ENCODE peak calls at places on chromosomes 4 and X, in eight cellular contexts. F is DND-41, A is heart left ventricle, C is right lobe of liver, N is kidney epithelial cell, E is astrocyte of the spinal cord, V is GM12865, X is H1. Q is an unnamed sample.
A peak's percentile ranks its signal among the peaks of the same experiment; 100 is the strongest.

GRCh38 chrX:107836958-107837357 is 11.3 kb downstream of the MID2 start:
- DNase-seq in A (no peak), F (no peak), N (no peak), V (no peak), X (no peak), C (no peak), E (no peak), Q (no peak)

GRCh38 chr4:7760706-7761105 is 179.0 kb downstream of the AFAP1 start:
- DNase-seq in X (no peak), N (no peak), E (no peak), F (no peak), A (no peak), V (no peak), C (no peak), Q (no peak)

GRCh38 chrX:39886282-39886681 is 211.5 kb downstream of the BCOR start:
- DNase-seq in X (no peak), V (no peak), C (no peak), N (no peak), F (no peak), A (peak; percentile 40), E (no peak), Q (no peak)

GRCh38 chrX:24479924-24480722 is 15.0 kb downstream of the PDK3 start:
- DNase-seq in F (peak; percentile 80), C (no peak), E (no peak), N (no peak), X (no peak), A (no peak), V (peak; percentile 90), Q (no peak)

GRCh38 chr4:63589796-63590195 is 819.5 kb downstream of the TECRL start:
- DNase-seq in X (no peak), A (no peak), V (no peak), E (no peak), C (no peak), F (no peak), N (no peak), Q (no peak)

GRCh38 chrX:74492720-74493201 is 71.5 kb downstream of the SLC16A2 start:
- DNase-seq in X (peak; percentile 66), E (no peak), N (no peak), V (peak; percentile 32), F (peak; percentile 10), C (no peak), A (no peak), Q (no peak)

GRCh38 chrX:40868868-40869267 is 133.5 kb upstream of the MED14 start:
- DNase-seq in E (no peak), F (no peak), N (no peak), C (no peak), X (no peak), V (no peak), A (no peak), Q (no peak)

GRCh38 chr4:102439835-102440234 is 61.3 kb upstream of the NFKB1 start:
- DNase-seq in F (no peak), E (peak; percentile 49), V (no peak), C (no peak), X (no peak), N (no peak), A (no peak), Q (peak; percentile 59)

GRCh38 chr4:38190717-38191178 is 230.6 kb downstream of the PTTG2 start:
- DNase-seq in V (no peak), X (no peak), F (no peak), C (no peak), A (peak; percentile 74), E (peak; percentile 74), N (peak; percentile 74), Q (peak; percentile 20)

GRCh38 chrX:148928803-148929202 is 428.4 kb downstream of the AFF2 start:
- DNase-seq in V (no peak), F (no peak), C (no peak), N (peak; percentile 2), E (peak; percentile 36), A (no peak), X (no peak), Q (no peak)

DNA sequence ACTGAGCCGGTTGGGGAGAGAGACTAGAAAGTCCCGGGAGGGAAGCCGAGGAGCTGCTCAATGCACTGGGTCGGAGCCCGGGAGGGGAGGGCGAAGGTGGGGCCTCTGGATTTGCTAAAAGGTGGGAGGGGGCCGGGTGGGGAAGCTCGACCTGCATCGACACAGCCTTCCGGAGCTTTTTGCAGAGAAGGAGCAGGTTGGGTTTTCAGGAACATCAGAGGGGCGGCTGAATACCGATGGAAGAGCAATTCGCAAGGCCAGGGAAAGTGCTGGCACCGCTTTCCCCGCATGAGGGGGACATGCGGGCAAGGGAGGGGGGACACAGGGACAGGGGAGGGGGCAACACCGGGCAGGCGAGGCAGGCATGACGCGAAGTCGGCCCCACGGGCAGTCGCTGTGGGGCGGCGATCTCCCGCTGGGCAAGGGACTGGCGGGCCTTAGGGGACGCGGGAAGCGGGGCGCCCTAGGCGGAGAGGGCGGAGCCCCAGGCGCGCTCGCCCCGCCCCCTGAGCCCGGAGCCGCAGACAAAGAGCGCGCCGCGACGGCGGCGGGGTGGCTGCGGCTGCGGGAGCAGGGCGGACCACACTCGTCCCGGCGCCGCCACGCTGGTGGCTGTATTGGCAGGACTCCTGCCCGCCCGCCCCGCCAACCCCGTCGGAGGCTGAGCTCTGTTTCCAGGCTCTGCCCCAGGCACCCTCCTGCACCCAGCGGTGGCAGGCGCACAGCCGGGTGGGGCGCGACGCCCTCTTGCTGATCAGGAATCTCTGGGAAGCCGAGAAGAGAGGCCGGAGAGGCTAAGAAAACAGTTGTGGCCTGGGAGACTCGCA is 11.6 kb downstream of the PDZD4 start:
- DNase-seq in A (peak; percentile 47), N (no peak), X (peak; percentile 75), E (no peak), C (peak; percentile 34), F (peak; percentile 38), V (no peak), Q (no peak)
- H3K4me3 ChIP-seq in A (peak overlapping the region; percentile 59), N (peak overlapping the region; percentile 23), X (peak overlapping the region; percentile 49), E (peak overlapping the region; percentile 15), C (no peak overlapping the region), F (peak overlapping the region; percentile 20), V (no peak overlapping the region), Q (peak overlapping the region; percentile 38)

GRCh38 chrX:45849261-45849660 is 648.6 kb upstream of the DIPK2B start:
- DNase-seq in A (no peak), N (peak; percentile 67), V (no peak), E (peak; percentile 86), C (no peak), F (peak; percentile 41), X (no peak), Q (no peak)
- TF ChIP-seq CTCF in A (peak; percentile 38), N (peak; percentile 40), V (no peak), E (peak; percentile 30), C (peak; percentile 30), F (peak; percentile 62), X (no peak), Q (peak; percentile 33)

DNA sequence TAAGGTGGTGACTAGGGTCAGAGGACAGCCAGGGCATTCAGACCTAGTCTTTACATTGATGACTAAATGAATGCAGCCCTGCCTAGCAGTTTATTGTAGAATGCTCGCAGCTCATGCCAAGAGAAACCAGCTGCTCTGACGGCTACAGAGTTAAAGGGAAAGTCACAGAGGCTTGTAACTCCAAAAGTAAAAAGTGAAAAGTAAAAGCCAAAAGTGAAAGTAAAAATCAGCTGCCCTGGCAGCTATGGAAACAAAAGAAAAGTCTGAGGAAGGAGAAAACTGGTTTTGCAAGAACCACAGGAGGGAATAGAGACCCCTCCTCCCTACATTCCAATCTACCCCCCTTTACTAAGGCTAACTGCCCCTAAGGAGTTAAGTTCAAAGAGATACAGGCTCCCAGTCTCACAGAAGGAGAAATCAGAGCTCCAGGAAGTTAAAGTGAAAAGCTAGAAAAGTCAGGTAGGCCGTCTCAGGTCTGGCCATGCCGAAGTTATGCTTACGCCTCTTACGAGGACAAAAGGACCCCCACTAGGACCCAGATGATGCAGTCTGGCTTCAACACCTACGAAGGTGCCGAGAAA is 6.0 kb downstream of the GAGE10 start:
- DNase-seq in F (peak; percentile 32), V (no peak), A (no peak), N (peak; percentile 5), E (peak; percentile 31), X (no peak), C (no peak), Q (no peak)
- H3K4me3 ChIP-seq in F (peak overlapping the region; percentile 36), V (no peak overlapping the region), A (peak overlapping the region; percentile 52), N (no peak overlapping the region), E (no peak overlapping the region), X (peak overlapping the region; percentile 23), C (peak overlapping the region; percentile 16), Q (peak overlapping the region; percentile 22)

GRCh38 chr4:1651609-1652008 is 32.5 kb downstream of the FAM53A start:
- DNase-seq in N (no peak), C (no peak), X (no peak), V (no peak), F (no peak), A (no peak), E (no peak), Q (no peak)
- TF ChIP-seq CTCF in N (no peak), C (no peak), X (no peak), V (no peak), F (no peak), A (no peak), E (no peak), Q (no peak)

GRCh38 chr4:153260152-153260551 is 55.9 kb downstream of the TRIM2 start:
- DNase-seq in E (no peak), V (no peak), N (no peak), C (no peak), A (no peak), X (no peak), F (no peak), Q (no peak)
- H3K4me3 ChIP-seq in E (no peak overlapping the region), V (no peak overlapping the region), N (no peak overlapping the region), C (no peak overlapping the region), A (no peak overlapping the region), X (peak overlapping the region; percentile 1), F (no peak overlapping the region), Q (no peak overlapping the region)

GRCh38 chr4:155529197-155529596 is 137.5 kb upstream of the GUCY1A1 start:
- DNase-seq in X (no peak), E (no peak), F (peak; percentile 42), V (peak; percentile 44), C (no peak), N (no peak), A (no peak), Q (no peak)
- TF ChIP-seq CTCF in X (peak; percentile 44), E (peak; percentile 37), F (peak; percentile 66), V (peak; percentile 28), C (peak; percentile 43), N (peak; percentile 33), A (peak; percentile 23), Q (peak; percentile 44)

DNA sequence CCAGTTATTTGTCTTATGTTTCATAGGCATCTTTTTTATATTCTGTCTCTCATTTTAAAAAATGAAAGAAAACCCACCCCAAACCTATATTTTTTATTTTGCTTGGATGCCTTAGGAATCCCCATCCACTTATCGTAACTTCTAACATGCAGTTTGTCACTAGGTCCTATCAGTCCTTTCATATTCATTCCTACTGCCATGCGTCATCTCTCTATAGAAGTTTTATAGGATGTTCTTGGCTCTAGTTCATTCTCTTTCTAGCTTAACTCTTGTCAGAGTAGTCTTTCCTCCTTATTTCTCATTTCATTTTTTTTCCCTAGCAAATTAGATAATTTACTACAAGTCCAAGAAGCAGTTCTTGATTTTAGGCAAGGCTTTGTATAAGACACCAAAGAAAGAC is 92.7 kb downstream of the LARP1B start:
- DNase-seq in E (no peak), X (no peak), V (no peak), N (no peak), A (no peak), C (no peak), F (no peak), Q (no peak)
- H3K4me3 ChIP-seq in E (no peak overlapping the region), X (no peak overlapping the region), V (no peak overlapping the region), N (no peak overlapping the region), A (no peak overlapping the region), C (no peak overlapping the region), F (no peak overlapping the region), Q (no peak overlapping the region)

GRCh38 chr4:15396157-15396800 is 31.6 kb upstream of the C1QTNF7 start:
- DNase-seq in C (no peak), E (peak; percentile 51), F (peak; percentile 74), N (no peak), V (peak; percentile 69), A (no peak), X (peak; percentile 80), Q (no peak)
- TF ChIP-seq CTCF in C (peak; percentile 62), E (peak; percentile 75), F (peak; percentile 85), N (peak; percentile 69), V (peak; percentile 78), A (peak; percentile 66), X (peak; percentile 82), Q (peak; percentile 75)

Q was measured in BJ.